ENCODE peak calls at places on chromosome 18, in eight cellular contexts. P, Q, G, F, C, D, M and L are unnamed samples.

GRCh38 chr18:78730564-78731422 is 248.8 kb upstream of the SALL3 start:
- DNase-seq in P (no peak), Q (no peak), G (no peak), F (no peak), C (no peak), D (no peak), M (no peak), L (no peak)

GRCh38 chr18:23340661-23341060 is 112.4 kb upstream of the RIOK3 start:
- DNase-seq in P (peak), Q (no peak), G (no peak), F (no peak), C (peak), D (no peak), M (peak), L (no peak)

GRCh38 chr18:69943021-69943420 is 4.7 kb downstream of the CD226 start:
- DNase-seq in P (no peak), Q (no peak), G (no peak), F (no peak), C (no peak), D (no peak), M (no peak), L (no peak)

GRCh38 chr18:74378179-74378682 is 62.6 kb downstream of the C18orf63 start:
- DNase-seq in P (peak), Q (no peak), G (no peak), F (peak), C (peak), D (peak), M (peak), L (no peak)

GRCh38 chr18:34867520-34867919 is 157.4 kb downstream of the DTNA start:
- DNase-seq in P (no peak), Q (no peak), G (no peak), F (no peak), C (no peak), D (peak), M (no peak), L (no peak)

GRCh38 chr18:51151568-51152511 is 45.6 kb downstream of the MEX3C start:
- DNase-seq in P (no peak), Q (no peak), G (no peak), F (no peak), C (no peak), D (no peak), M (no peak), L (no peak)

GRCh38 chr18:48621240-48621639 is 82.4 kb downstream of the CTIF start:
- DNase-seq in P (peak), Q (no peak), G (no peak), F (no peak), C (no peak), D (peak), M (peak), L (no peak)

GRCh38 chr18:63447066-63447465 is 24.8 kb upstream of the VPS4B start:
- DNase-seq in P (no peak), Q (no peak), G (no peak), F (no peak), C (no peak), D (no peak), M (no peak), L (no peak)

GRCh38 chr18:27921904-27922541 is 254.9 kb downstream of the CDH2 start:
- DNase-seq in P (peak), Q (no peak), G (no peak), F (no peak), C (no peak), D (peak), M (peak), L (no peak)